ENCODE peak calls at places on chromosome 9, in four cellular contexts. One of them, this sample, is unnamed.

GRCh38 chr9:121771418-121771817 is 120.0 kb downstream of the DAB2IP start:
- DNase-seq in HL-60: no peak
- DNase-seq in aorta: peak; percentile 45
- DNase-seq in adrenal gland: no peak
- DNase-seq in this sample: no peak

GRCh38 chr9:129454468-129455067 is 166.3 kb downstream of the C9orf50 start:
- DNase-seq in HL-60: no peak
- DNase-seq in aorta: no peak
- DNase-seq in adrenal gland: no peak
- DNase-seq in this sample: no peak

GRCh38 chr9:4666042-4666699 is at the start of gene SPATA6L:
- DNase-seq in HL-60: peak; percentile 49
- DNase-seq in aorta: peak; percentile 82
- DNase-seq in adrenal gland: peak; percentile 67
- DNase-seq in this sample: peak; percentile 62

GRCh38 chr9:34568783-34569182 is 20.7 kb downstream of the CNTFR start:
- DNase-seq in HL-60: no peak
- DNase-seq in aorta: no peak
- DNase-seq in adrenal gland: no peak
- DNase-seq in this sample: no peak

GRCh38 chr9:91071185-91071990 is 269.8 kb downstream of the SYK start:
- DNase-seq in HL-60: no peak
- DNase-seq in aorta: no peak
- DNase-seq in adrenal gland: peak; percentile 32
- DNase-seq in this sample: no peak

GRCh38 chr9:34654317-34655083 is 2.5 kb downstream of the IL11RA start:
- DNase-seq in HL-60: no peak
- DNase-seq in aorta: peak; percentile 87
- DNase-seq in adrenal gland: no peak
- DNase-seq in this sample: peak; percentile 50

GRCh38 chr9:121935744-121936143 is 157.4 kb downstream of the TTLL11 start:
- DNase-seq in HL-60: no peak
- DNase-seq in aorta: no peak
- DNase-seq in adrenal gland: no peak
- DNase-seq in this sample: no peak

GRCh38 chr9:69455311-69455710 is 130.3 kb downstream of the ENTREP1 start:
- DNase-seq in HL-60: no peak
- DNase-seq in aorta: no peak
- DNase-seq in adrenal gland: no peak
- DNase-seq in this sample: no peak

GRCh38 chr9:126166291-126166690 is 160.3 kb upstream of the MVB12B start:
- DNase-seq in HL-60: no peak
- DNase-seq in aorta: no peak
- DNase-seq in adrenal gland: no peak
- DNase-seq in this sample: no peak

GRCh38 chr9:91273853-91274552 is 87.7 kb downstream of the AUH start:
- DNase-seq in HL-60: peak; percentile 16
- DNase-seq in aorta: no peak
- DNase-seq in adrenal gland: no peak
- DNase-seq in this sample: no peak

GRCh38 chr9:115597330-115597729 is 479.4 kb upstream of the TNC start:
- DNase-seq in HL-60: no peak
- DNase-seq in aorta: no peak
- DNase-seq in adrenal gland: no peak
- DNase-seq in this sample: no peak

GRCh38 chr9:129150122-129150521 is 27.9 kb downstream of the IER5L start:
- DNase-seq in HL-60: no peak
- DNase-seq in aorta: no peak
- DNase-seq in adrenal gland: no peak
- DNase-seq in this sample: no peak

GRCh38 chr9:133120343-133121199 is 469 bp downstream of the RALGDS start:
- DNase-seq in HL-60: no peak
- DNase-seq in aorta: no peak
- DNase-seq in adrenal gland: no peak
- DNase-seq in this sample: no peak

GRCh38 chr9:134871941-134872340 is 8.7 kb upstream of the FCN2 start:
- DNase-seq in HL-60: no peak
- DNase-seq in aorta: no peak
- DNase-seq in adrenal gland: no peak
- DNase-seq in this sample: no peak

GRCh38 chr9:80285325-80285724 is 713.6 kb downstream of the TLE4 start:
- DNase-seq in HL-60: no peak
- DNase-seq in aorta: no peak
- DNase-seq in adrenal gland: no peak
- DNase-seq in this sample: no peak

GRCh38 chr9:14585730-14586473 is 107.3 kb downstream of the ZDHHC21 start:
- DNase-seq in HL-60: no peak
- DNase-seq in aorta: no peak
- DNase-seq in adrenal gland: no peak
- DNase-seq in this sample: no peak

GRCh38 chr9:4862506-4863250 is 69.9 kb downstream of the RCL1 start:
- DNase-seq in HL-60: no peak
- DNase-seq in aorta: no peak
- DNase-seq in adrenal gland: no peak
- DNase-seq in this sample: no peak

GRCh38 chr9:134403682-134404301 is 77.5 kb downstream of the RXRA start:
- DNase-seq in HL-60: peak; percentile 58
- DNase-seq in aorta: peak; percentile 95
- DNase-seq in adrenal gland: peak; percentile 90
- DNase-seq in this sample: peak; percentile 27

GRCh38 chr9:91907387-91908292 is 42.4 kb downstream of the ROR2 start:
- DNase-seq in HL-60: no peak
- DNase-seq in aorta: no peak
- DNase-seq in adrenal gland: no peak
- DNase-seq in this sample: no peak

GRCh38 chr9:137742698-137743097 is 123.9 kb downstream of the EHMT1 start:
- DNase-seq in HL-60: no peak
- DNase-seq in aorta: no peak
- DNase-seq in adrenal gland: no peak
- DNase-seq in this sample: no peak

GRCh38 chr9:34123682-34124081 is 2.8 kb downstream of the DCAF12 start:
- DNase-seq in HL-60: peak; percentile 73
- DNase-seq in aorta: peak; percentile 76
- DNase-seq in adrenal gland: peak; percentile 52
- DNase-seq in this sample: no peak

DNA sequence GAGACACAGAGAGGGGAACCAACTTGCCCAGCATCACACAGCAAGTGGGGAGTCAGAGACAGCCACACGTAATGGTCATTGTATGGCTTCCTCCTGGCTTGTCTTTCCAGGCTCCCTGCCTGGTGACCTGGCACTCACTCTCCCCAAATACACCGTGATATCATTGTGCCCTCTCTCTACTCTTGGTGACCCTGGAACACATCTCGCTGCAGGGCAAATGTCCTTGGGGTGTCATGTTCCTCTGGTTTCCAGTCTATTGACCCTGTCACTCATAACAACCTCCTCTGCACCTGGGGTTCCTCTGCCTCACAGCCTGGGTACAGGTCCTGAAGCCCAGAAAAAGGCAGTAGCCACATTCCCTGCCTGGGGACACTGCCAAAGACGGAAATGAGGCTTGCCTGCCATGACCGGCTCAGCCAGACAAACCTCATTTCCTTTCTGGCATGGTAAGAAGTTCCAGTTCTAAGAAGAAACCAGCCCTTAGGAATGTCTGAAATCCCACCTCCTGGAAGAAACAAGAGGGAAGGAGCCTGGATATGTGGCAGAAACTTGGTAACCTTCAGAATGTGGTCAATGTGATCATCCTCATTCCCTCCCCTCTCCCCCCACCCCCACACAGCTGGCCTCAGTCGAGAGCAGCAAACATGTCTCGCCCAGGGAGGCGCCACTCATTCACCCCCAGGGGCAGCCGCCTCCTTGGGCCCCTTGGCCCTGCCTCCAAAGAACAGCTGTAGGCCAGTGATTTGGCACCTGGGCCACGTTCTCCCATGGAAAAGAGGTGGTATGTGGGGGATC is 30.6 kb upstream of the SMU1 start:
- DNase-seq in HL-60: no peak
- DNase-seq in aorta: peak; percentile 82
- DNase-seq in adrenal gland: peak; percentile 73
- DNase-seq in this sample: no peak
- H3K27ac ChIP-seq in HL-60: no peak overlapping the region
- H3K27ac ChIP-seq in aorta: no peak overlapping the region
- H3K27ac ChIP-seq in adrenal gland: peak overlapping the region; percentile 86
- H3K27ac ChIP-seq in this sample: no peak overlapping the region

GRCh38 chr9:70924380-70924779 is 197.0 kb downstream of the TRPM3 start:
- DNase-seq in HL-60: no peak
- DNase-seq in aorta: no peak
- DNase-seq in adrenal gland: no peak
- DNase-seq in this sample: no peak
- H3K27ac ChIP-seq in HL-60: no peak overlapping the region
- H3K27ac ChIP-seq in aorta: peak overlapping the region; percentile 90
- H3K27ac ChIP-seq in adrenal gland: peak overlapping the region; percentile 42
- H3K27ac ChIP-seq in this sample: no peak overlapping the region

GRCh38 chr9:78892769-78893168 is 595.8 kb downstream of the PSAT1 start:
- DNase-seq in HL-60: no peak
- DNase-seq in aorta: no peak
- DNase-seq in adrenal gland: no peak
- DNase-seq in this sample: no peak
- H3K27ac ChIP-seq in HL-60: no peak overlapping the region
- H3K27ac ChIP-seq in aorta: no peak overlapping the region
- H3K27ac ChIP-seq in adrenal gland: no peak overlapping the region
- H3K27ac ChIP-seq in this sample: no peak overlapping the region

GRCh38 chr9:81716409-81716808 is 27.1 kb upstream of the TLE1 start:
- DNase-seq in HL-60: no peak
- DNase-seq in aorta: no peak
- DNase-seq in adrenal gland: peak; percentile 61
- DNase-seq in this sample: no peak

GRCh38 chr9:81718244-81718643 is 28.9 kb upstream of the TLE1 start:
- DNase-seq in HL-60: no peak
- DNase-seq in aorta: no peak
- DNase-seq in adrenal gland: no peak
- DNase-seq in this sample: no peak

GRCh38 chr9:81719972-81720371 is 30.6 kb upstream of the TLE1 start:
- DNase-seq in HL-60: no peak
- DNase-seq in aorta: no peak
- DNase-seq in adrenal gland: no peak
- DNase-seq in this sample: no peak

GRCh38 chr9:81717061-81717746 is 27.9 kb upstream of the TLE1 start:
- DNase-seq in HL-60: no peak
- DNase-seq in aorta: no peak
- DNase-seq in adrenal gland: no peak
- DNase-seq in this sample: no peak

DNA sequence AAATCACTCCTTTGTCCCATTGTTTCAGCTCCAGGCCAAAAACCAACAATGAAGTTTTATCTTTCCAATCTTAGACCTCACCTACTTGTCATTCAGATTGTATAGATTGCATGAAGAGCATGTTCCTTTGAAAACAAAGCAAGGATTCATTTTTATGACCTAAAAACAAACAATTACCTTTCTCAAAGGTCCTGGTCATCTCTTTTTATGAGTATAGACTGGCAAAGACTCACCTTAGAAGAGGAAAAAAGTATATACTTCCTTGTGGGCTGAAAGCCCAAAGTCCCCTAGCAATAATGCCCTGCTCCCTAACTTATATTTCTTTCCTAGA is 28.4 kb upstream of the TLE1 start:
- DNase-seq in HL-60: no peak
- DNase-seq in aorta: no peak
- DNase-seq in adrenal gland: no peak
- DNase-seq in this sample: no peak
- H3K27ac ChIP-seq in HL-60: no peak overlapping the region
- H3K27ac ChIP-seq in aorta: no peak overlapping the region
- H3K27ac ChIP-seq in adrenal gland: no peak overlapping the region
- H3K27ac ChIP-seq in this sample: no peak overlapping the region

GRCh38 chr9:20270176-20270575 is 352.1 kb downstream of the MLLT3 start:
- DNase-seq in HL-60: no peak
- DNase-seq in aorta: no peak
- DNase-seq in adrenal gland: no peak
- DNase-seq in this sample: no peak
- H3K27ac ChIP-seq in HL-60: no peak overlapping the region
- H3K27ac ChIP-seq in aorta: no peak overlapping the region
- H3K27ac ChIP-seq in adrenal gland: no peak overlapping the region
- H3K27ac ChIP-seq in this sample: no peak overlapping the region

GRCh38 chr9:13278368-13279246 is 885 bp downstream of the MPDZ start:
- DNase-seq in HL-60: no peak
- DNase-seq in aorta: peak; percentile 72
- DNase-seq in adrenal gland: peak; percentile 53
- DNase-seq in this sample: peak; percentile 65
- H3K27ac ChIP-seq in HL-60: no peak overlapping the region
- H3K27ac ChIP-seq in aorta: peak overlapping the region; percentile 72
- H3K27ac ChIP-seq in adrenal gland: peak overlapping the region; percentile 97
- H3K27ac ChIP-seq in this sample: peak overlapping the region; percentile 95

GRCh38 chr9:131657031-131657377 is 82.9 kb downstream of the RAPGEF1 start:
- DNase-seq in HL-60: no peak
- DNase-seq in aorta: no peak
- DNase-seq in adrenal gland: no peak
- DNase-seq in this sample: no peak
- H3K27ac ChIP-seq in HL-60: peak overlapping the region; percentile 65
- H3K27ac ChIP-seq in aorta: no peak overlapping the region
- H3K27ac ChIP-seq in adrenal gland: peak overlapping the region; percentile 83
- H3K27ac ChIP-seq in this sample: peak overlapping the region; percentile 20

DNA sequence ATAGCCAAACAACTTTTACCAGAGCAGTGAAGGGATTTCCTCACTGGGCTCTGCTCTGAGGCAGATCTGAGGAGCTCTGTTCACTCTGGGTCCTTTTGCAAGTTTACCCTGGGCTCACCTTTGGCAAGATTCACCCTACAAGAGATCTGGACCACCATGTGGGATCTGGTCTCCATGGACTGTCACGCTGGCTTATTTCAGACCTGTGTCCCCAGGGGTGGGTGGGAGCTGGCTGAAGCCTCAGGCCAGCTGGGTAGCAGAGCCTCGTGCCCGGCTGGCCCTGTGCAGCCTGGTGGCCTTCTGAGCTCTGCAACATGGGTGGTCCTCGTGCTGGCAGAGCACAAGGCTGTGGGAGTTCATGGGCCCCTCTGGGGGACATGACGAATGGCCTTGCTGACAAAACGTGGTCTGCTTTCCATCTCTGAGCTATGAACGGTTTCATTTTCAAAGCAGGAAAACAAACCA is 539.8 kb downstream of the CCDC171 start:
- DNase-seq in HL-60: no peak
- DNase-seq in aorta: no peak
- DNase-seq in adrenal gland: no peak
- DNase-seq in this sample: no peak
- H3K27ac ChIP-seq in HL-60: no peak overlapping the region
- H3K27ac ChIP-seq in aorta: no peak overlapping the region
- H3K27ac ChIP-seq in adrenal gland: no peak overlapping the region
- H3K27ac ChIP-seq in this sample: no peak overlapping the region

This sample was measured in caudate nucleus.